ENCODE peak calls at places on chromosomes 13 and 19, in four cellular contexts. One of them, this sample, is unnamed.

GRCh38 chr13:35496761-35497386 is 20.4 kb upstream of the MAB21L1 start:
- DNase-seq in fibroblast of the aortic adventitia: peak
- DNase-seq in fibroblast of lung: peak
- DNase-seq in HepG2: no peak
- DNase-seq in this sample: peak

GRCh38 chr13:98216135-98216565 is 39.1 kb upstream of the RNF113B start:
- DNase-seq in fibroblast of lung: peak
- DNase-seq in HepG2: no peak
- DNase-seq in fibroblast of the aortic adventitia: peak
- DNase-seq in this sample: peak

GRCh38 chr19:44141191-44142013 is at the start of gene ZNF234:
- DNase-seq in fibroblast of the aortic adventitia: peak
- DNase-seq in fibroblast of lung: peak
- DNase-seq in HepG2: peak
- DNase-seq in this sample: peak

GRCh38 chr19:3479177-3479818 is 1.0 kb downstream of the SMIM24 start:
- DNase-seq in HepG2: no peak
- DNase-seq in fibroblast of the aortic adventitia: no peak
- DNase-seq in fibroblast of lung: no peak
- DNase-seq in this sample: no peak

GRCh38 chr19:34365463-34366401 is 736 bp downstream of the GPI start:
- DNase-seq in fibroblast of the aortic adventitia: peak
- DNase-seq in fibroblast of lung: peak
- DNase-seq in HepG2: no peak
- DNase-seq in this sample: peak

GRCh38 chr19:58516246-58516836 is 3.3 kb downstream of the ZBTB45 start:
- DNase-seq in fibroblast of lung: no peak
- DNase-seq in fibroblast of the aortic adventitia: no peak
- DNase-seq in HepG2: no peak
- DNase-seq in this sample: no peak

GRCh38 chr13:77986699-77987098 is 68.1 kb upstream of the EDNRB start:
- DNase-seq in fibroblast of the aortic adventitia: no peak
- DNase-seq in HepG2: no peak
- DNase-seq in fibroblast of lung: no peak
- DNase-seq in this sample: no peak

GRCh38 chr13:31001647-31002046 is 69.2 kb downstream of the TEX26 start:
- DNase-seq in fibroblast of the aortic adventitia: peak
- DNase-seq in HepG2: peak
- DNase-seq in fibroblast of lung: no peak
- DNase-seq in this sample: peak

GRCh38 chr19:13401388-13401787 is 104.9 kb downstream of the CACNA1A start:
- DNase-seq in fibroblast of the aortic adventitia: peak
- DNase-seq in fibroblast of lung: peak
- DNase-seq in HepG2: peak
- DNase-seq in this sample: peak

GRCh38 chr13:51772781-51773180 is 31.2 kb downstream of the DHRS12 start:
- DNase-seq in fibroblast of the aortic adventitia: no peak
- DNase-seq in HepG2: no peak
- DNase-seq in fibroblast of lung: no peak
- DNase-seq in this sample: no peak

GRCh38 chr19:12260236-12260635 is 34.4 kb downstream of the ZNF44 start:
- DNase-seq in fibroblast of the aortic adventitia: no peak
- DNase-seq in fibroblast of lung: no peak
- DNase-seq in HepG2: no peak
- DNase-seq in this sample: no peak

GRCh38 chr13:94968757-94969086 is 256.4 kb upstream of the SOX21 start:
- DNase-seq in HepG2: no peak
- DNase-seq in fibroblast of the aortic adventitia: peak
- DNase-seq in fibroblast of lung: peak
- DNase-seq in this sample: no peak

GRCh38 chr19:17706750-17707181 is 12.5 kb upstream of the MAP1S start:
- DNase-seq in fibroblast of lung: peak
- DNase-seq in fibroblast of the aortic adventitia: no peak
- DNase-seq in HepG2: peak
- DNase-seq in this sample: peak

GRCh38 chr19:58581227-58582141 is 8.3 kb upstream of the MZF1 start:
- DNase-seq in HepG2: peak
- DNase-seq in fibroblast of lung: peak
- DNase-seq in fibroblast of the aortic adventitia: peak
- DNase-seq in this sample: peak

GRCh38 chr19:45400192-45400591 is 4.7 kb downstream of the PPP1R13L start:
- DNase-seq in HepG2: no peak
- DNase-seq in fibroblast of lung: no peak
- DNase-seq in fibroblast of the aortic adventitia: no peak
- DNase-seq in this sample: no peak

GRCh38 chr19:16509141-16510061 is 13.2 kb downstream of the C19orf44 start:
- DNase-seq in fibroblast of lung: peak
- DNase-seq in fibroblast of the aortic adventitia: no peak
- DNase-seq in HepG2: no peak
- DNase-seq in this sample: peak

GRCh38 chr19:18469245-18470107 is 31.5 kb upstream of the ISYNA1 start:
- DNase-seq in HepG2: peak
- DNase-seq in fibroblast of the aortic adventitia: peak
- DNase-seq in fibroblast of lung: peak
- DNase-seq in this sample: peak

GRCh38 chr19:1104452-1105216 is 840 bp downstream of the GPX4 start:
- DNase-seq in fibroblast of lung: peak
- DNase-seq in fibroblast of the aortic adventitia: peak
- DNase-seq in HepG2: peak
- DNase-seq in this sample: peak

GRCh38 chr19:4815426-4816387 is 15.8 kb downstream of the TICAM1 start:
- DNase-seq in fibroblast of the aortic adventitia: peak
- DNase-seq in HepG2: peak
- DNase-seq in fibroblast of lung: peak
- DNase-seq in this sample: peak
- H3K4me3 ChIP-seq in fibroblast of the aortic adventitia: no peak
- H3K4me3 ChIP-seq in HepG2: no peak
- H3K4me3 ChIP-seq in fibroblast of lung: no peak
- H3K4me3 ChIP-seq in this sample: no peak

GRCh38 chr19:7775761-7776160 is 12.7 kb downstream of the CLEC4M start:
- DNase-seq in fibroblast of lung: no peak
- DNase-seq in HepG2: no peak
- DNase-seq in fibroblast of the aortic adventitia: no peak
- DNase-seq in this sample: no peak
- TF ChIP-seq CTCF in fibroblast of lung: no peak
- TF ChIP-seq CTCF in HepG2: no peak
- TF ChIP-seq CTCF in fibroblast of the aortic adventitia: no peak
- TF ChIP-seq CTCF in this sample: no peak

DNA sequence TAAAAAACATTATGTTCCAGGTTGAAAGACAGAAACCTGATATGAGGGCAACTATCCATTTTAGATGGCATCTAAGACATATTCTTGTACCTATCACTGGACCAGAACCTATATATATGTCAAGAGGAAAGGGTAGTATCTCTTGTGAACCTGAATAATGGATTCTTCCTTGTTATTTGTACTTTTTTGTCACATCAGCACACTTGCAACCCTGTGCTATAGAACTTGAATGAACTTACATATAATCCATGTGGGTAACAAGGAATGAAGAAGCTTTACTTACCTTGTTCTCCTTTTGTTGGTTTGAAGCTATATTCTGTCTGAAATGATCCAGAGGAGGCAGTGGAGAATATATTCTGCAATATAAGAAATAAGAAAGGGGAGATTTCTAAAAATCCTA is 483.7 kb upstream of the ATXN8OS start:
- DNase-seq in fibroblast of lung: no peak
- DNase-seq in HepG2: no peak
- DNase-seq in fibroblast of the aortic adventitia: no peak
- DNase-seq in this sample: no peak
- H3K4me3 ChIP-seq in fibroblast of lung: no peak
- H3K4me3 ChIP-seq in HepG2: no peak
- H3K4me3 ChIP-seq in fibroblast of the aortic adventitia: no peak
- H3K4me3 ChIP-seq in this sample: no peak

GRCh38 chr19:55024111-55024510 is 14.0 kb downstream of the GP6 start:
- DNase-seq in fibroblast of lung: no peak
- DNase-seq in fibroblast of the aortic adventitia: no peak
- DNase-seq in HepG2: no peak
- DNase-seq in this sample: no peak
- TF ChIP-seq CTCF in fibroblast of lung: no peak
- TF ChIP-seq CTCF in fibroblast of the aortic adventitia: no peak
- TF ChIP-seq CTCF in HepG2: no peak
- TF ChIP-seq CTCF in this sample: no peak

This sample was measured in fibroblast of pulmonary artery.